ENCODE peak calls at places on chromosomes 16 and 17, in six cellular contexts. Q, S, H, X, I and Z are unnamed samples.

GRCh38 chr17:7405882-7406825 is 1.5 kb upstream of the NLGN2 start:
- DNase-seq in Q (no peak), S (no peak), H (no peak), X (no peak), I (no peak), Z (no peak)

GRCh38 chr16:629289-630023 is 1.3 kb upstream of the WFIKKN1 start:
- DNase-seq in I (no peak), Q (peak), X (no peak), H (no peak), S (peak), Z (no peak)

GRCh38 chr16:64428463-64428862 is 693.4 kb downstream of the CDH11 start:
- DNase-seq in H (peak), S (no peak), X (no peak), Q (no peak), I (no peak), Z (no peak)

GRCh38 chr17:47727704-47728036 is 5.4 kb upstream of the TBX21 start:
- DNase-seq in Q (no peak), S (no peak), I (no peak), X (no peak), H (no peak), Z (no peak)

GRCh38 chr17:81340606-81341346 is 45.7 kb upstream of the SLC38A10 start:
- DNase-seq in Q (no peak), X (peak), I (no peak), H (no peak), S (peak), Z (no peak)

GRCh38 chr16:64094992-64095579 is 1026.8 kb downstream of the CDH11 start:
- DNase-seq in Q (no peak), I (no peak), X (no peak), H (no peak), S (no peak), Z (no peak)

GRCh38 chr17:62724398-62725146 is 83.5 kb downstream of the MARCHF10 start:
- DNase-seq in H (no peak), S (no peak), Q (no peak), I (no peak), X (no peak), Z (no peak)

GRCh38 chr16:67541391-67542263 is 13.0 kb downstream of the RIPOR1 start:
- DNase-seq in S (peak), H (no peak), X (peak), Q (no peak), I (peak), Z (no peak)

GRCh38 chr17:4594406-4595349 is 10.3 kb downstream of the SMTNL2 start:
- DNase-seq in H (no peak), I (no peak), X (peak), S (no peak), Q (no peak), Z (peak)

GRCh38 chr17:35847633-35848373 is 20.9 kb downstream of the HEATR9 start:
- DNase-seq in X (no peak), I (no peak), Q (no peak), H (no peak), S (no peak), Z (no peak)

GRCh38 chr16:14028207-14028606 is 42.9 kb upstream of the MRTFB start:
- DNase-seq in H (no peak), Q (no peak), X (no peak), I (no peak), S (no peak), Z (no peak)

GRCh38 chr17:32824334-32824733 is 52.6 kb downstream of the MYO1D start:
- DNase-seq in S (no peak), X (no peak), Q (no peak), H (no peak), I (no peak), Z (no peak)

GRCh38 chr17:19720631-19721426 is 4.4 kb upstream of the SLC47A2 start:
- DNase-seq in S (no peak), H (no peak), I (no peak), Q (peak), X (no peak), Z (no peak)

GRCh38 chr17:82655038-82655479 is 6.8 kb upstream of the WDR45B start:
- DNase-seq in X (no peak), S (peak), Q (no peak), I (peak), H (no peak), Z (no peak)

GRCh38 chr17:78998311-78999055 is 11.1 kb downstream of the CANT1 start:
- DNase-seq in S (peak), X (no peak), H (no peak), Q (no peak), I (no peak), Z (no peak)

GRCh38 chr16:19512297-19512696 is 9.6 kb downstream of the GDE1 start:
- DNase-seq in X (no peak), H (no peak), Q (no peak), I (no peak), S (no peak), Z (no peak)

GRCh38 chr16:69113216-69113615 is 7.8 kb downstream of the HAS3 start:
- DNase-seq in Q (no peak), I (no peak), S (no peak), H (no peak), X (no peak), Z (no peak)

GRCh38 chr17:58210922-58211321 is 8.1 kb downstream of the MKS1 start:
- DNase-seq in H (no peak), Q (no peak), I (no peak), S (no peak), X (no peak), Z (no peak)

GRCh38 chr16:27441276-27441675 is 39.3 kb downstream of the IL21R start:
- DNase-seq in S (no peak), X (no peak), I (no peak), H (no peak), Q (no peak), Z (no peak)

GRCh38 chr16:23788653-23789052 is 33.8 kb downstream of the CHP2 start:
- DNase-seq in Q (no peak), I (no peak), X (no peak), H (no peak), S (no peak), Z (no peak)

GRCh38 chr17:40095944-40096791 is 4.2 kb downstream of the NR1D1 start:
- DNase-seq in X (peak), I (no peak), Q (no peak), H (no peak), S (peak), Z (no peak)

GRCh38 chr17:82356845-82357355 is 2.1 kb upstream of the TEX19 start:
- DNase-seq in I (no peak), Q (no peak), S (no peak), X (peak), H (no peak), Z (no peak)

GRCh38 chr17:38815576-38816193 is 9.4 kb downstream of the CWC25 start:
- DNase-seq in S (no peak), I (peak), Q (no peak), H (no peak), X (no peak), Z (no peak)

GRCh38 chr17:5678171-5678570 is 93.9 kb upstream of the NLRP1 start:
- DNase-seq in S (no peak), Q (no peak), X (no peak), I (no peak), H (no peak), Z (no peak)

GRCh38 chr16:11612110-11612981 is 25.6 kb upstream of the LITAF start:
- DNase-seq in X (peak), H (no peak), Q (peak), S (no peak), I (peak), Z (peak)

GRCh38 chr16:10245002-10245401 is 62.8 kb upstream of the GRIN2A start:
- DNase-seq in Q (no peak), X (no peak), S (no peak), I (no peak), H (no peak), Z (no peak)

GRCh38 chr16:80197790-80198201 is 343.0 kb upstream of the DYNLRB2 start:
- DNase-seq in S (no peak), H (peak), I (peak), Q (peak), X (no peak), Z (no peak)

GRCh38 chr17:72984145-72984924 is 108.2 kb downstream of the SLC39A11 start:
- DNase-seq in H (peak), I (no peak), X (no peak), Q (no peak), S (no peak), Z (no peak)

GRCh38 chr17:73042809-73043685 is 49.4 kb downstream of the SLC39A11 start:
- DNase-seq in Q (no peak), S (no peak), X (no peak), H (no peak), I (no peak), Z (no peak)

GRCh38 chr16:65521685-65522338 is 399.9 kb upstream of the CDH11 start:
- DNase-seq in H (no peak), X (no peak), Q (no peak), S (no peak), I (no peak), Z (no peak)

GRCh38 chr16:51839697-51840462 is 688.8 kb upstream of the SALL1 start:
- DNase-seq in H (no peak), Q (peak), S (peak), I (peak), X (no peak), Z (no peak)

GRCh38 chr16:49048557-49048956 is 233.1 kb downstream of the CBLN1 start:
- DNase-seq in H (peak), Q (peak), X (no peak), I (no peak), S (no peak), Z (no peak)

GRCh38 chr16:9311303-9311954 is 220.0 kb downstream of the HAPSTR1 start:
- DNase-seq in S (no peak), X (peak), I (no peak), Q (no peak), H (peak), Z (no peak)

GRCh38 chr17:40097931-40098845 is 2.2 kb downstream of the NR1D1 start:
- DNase-seq in Q (peak), H (no peak), X (peak), S (peak), I (no peak), Z (no peak)

GRCh38 chr17:79500738-79501533 is 109.9 kb downstream of the RBFOX3 start:
- DNase-seq in H (no peak), Q (no peak), S (no peak), I (no peak), X (peak), Z (no peak)

GRCh38 chr16:28986492-28986891 is 1.6 kb downstream of the LAT start:
- DNase-seq in S (no peak), H (no peak), X (no peak), I (no peak), Q (no peak), Z (no peak)

DNA sequence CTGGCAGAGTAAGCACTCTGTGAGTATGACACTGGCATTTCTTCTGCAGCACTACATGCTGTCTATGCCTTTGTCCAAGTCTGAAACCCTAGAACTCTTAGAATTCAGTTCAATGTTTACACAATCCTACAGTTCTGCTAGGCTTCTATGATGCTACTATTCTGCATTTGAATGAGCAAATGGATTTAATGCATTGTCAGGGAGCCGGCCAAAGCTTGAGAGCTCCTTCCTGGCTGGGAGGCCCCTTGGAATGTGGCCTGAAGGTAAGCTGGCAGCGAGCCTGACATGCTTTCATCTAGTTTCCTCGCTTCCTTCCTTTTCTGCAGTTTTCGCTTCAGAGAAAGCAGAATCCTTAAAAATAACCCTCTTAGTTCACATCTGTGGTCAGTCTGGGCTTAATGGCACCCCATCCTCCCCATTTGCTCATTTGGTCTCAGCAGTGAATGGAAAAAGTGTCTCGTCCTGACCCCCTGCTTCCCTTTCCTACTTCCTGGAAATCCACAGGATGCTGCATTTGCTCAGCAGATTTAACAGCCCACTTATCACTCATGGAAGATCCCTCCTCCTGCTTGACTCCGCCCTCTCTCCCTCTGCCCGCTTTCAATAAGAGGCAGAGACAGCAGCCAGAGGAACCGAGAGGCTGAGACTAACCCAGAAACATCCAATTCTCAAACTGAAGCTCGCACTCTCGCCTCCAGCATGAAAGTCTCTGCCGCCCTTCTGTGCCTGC is at the start of gene CCL2:
- DNase-seq in Q (no peak), H (no peak), X (peak), S (peak), I (peak), Z (no peak)
- TF ChIP-seq POLR2A in Q (no peak), H (no peak), X (no peak), S (peak), I (peak), Z (no peak)

GRCh38 chr17:27550291-27550930 is 80.6 kb upstream of the LGALS9 start:
- DNase-seq in H (no peak), X (no peak), S (no peak), I (no peak), Q (no peak), Z (no peak)

GRCh38 chr17:27546624-27547300 is 84.2 kb upstream of the LGALS9 start:
- DNase-seq in X (no peak), Q (no peak), I (no peak), H (no peak), S (no peak), Z (peak)

GRCh38 chr17:27549251-27549919 is 81.6 kb upstream of the LGALS9 start:
- DNase-seq in H (no peak), I (no peak), S (peak), X (peak), Q (no peak), Z (no peak)

GRCh38 chr17:27547301-27547683 is 83.7 kb upstream of the LGALS9 start:
- DNase-seq in X (no peak), H (no peak), S (no peak), I (no peak), Q (no peak), Z (peak)

GRCh38 chr17:27548369-27548768 is 82.6 kb upstream of the LGALS9 start:
- DNase-seq in X (no peak), S (no peak), Q (no peak), H (no peak), I (no peak), Z (peak)
- TF ChIP-seq POLR2A in X (no peak), S (no peak), Q (no peak), H (no peak), I (no peak), Z (no peak)

GRCh38 chr16:53822936-53823529 is 119.1 kb downstream of the FTO start:
- DNase-seq in I (no peak), X (no peak), S (no peak), H (no peak), Q (no peak), Z (no peak)

GRCh38 chr16:53817812-53818211 is 113.9 kb downstream of the FTO start:
- DNase-seq in Q (no peak), S (no peak), X (no peak), H (no peak), I (no peak), Z (no peak)

GRCh38 chr16:53821487-53821886 is 117.5 kb downstream of the FTO start:
- DNase-seq in I (no peak), H (peak), S (no peak), X (no peak), Q (no peak), Z (no peak)

GRCh38 chr16:53826658-53827057 is 122.7 kb downstream of the FTO start:
- DNase-seq in X (peak), H (no peak), I (no peak), Q (no peak), S (no peak), Z (no peak)

DNA sequence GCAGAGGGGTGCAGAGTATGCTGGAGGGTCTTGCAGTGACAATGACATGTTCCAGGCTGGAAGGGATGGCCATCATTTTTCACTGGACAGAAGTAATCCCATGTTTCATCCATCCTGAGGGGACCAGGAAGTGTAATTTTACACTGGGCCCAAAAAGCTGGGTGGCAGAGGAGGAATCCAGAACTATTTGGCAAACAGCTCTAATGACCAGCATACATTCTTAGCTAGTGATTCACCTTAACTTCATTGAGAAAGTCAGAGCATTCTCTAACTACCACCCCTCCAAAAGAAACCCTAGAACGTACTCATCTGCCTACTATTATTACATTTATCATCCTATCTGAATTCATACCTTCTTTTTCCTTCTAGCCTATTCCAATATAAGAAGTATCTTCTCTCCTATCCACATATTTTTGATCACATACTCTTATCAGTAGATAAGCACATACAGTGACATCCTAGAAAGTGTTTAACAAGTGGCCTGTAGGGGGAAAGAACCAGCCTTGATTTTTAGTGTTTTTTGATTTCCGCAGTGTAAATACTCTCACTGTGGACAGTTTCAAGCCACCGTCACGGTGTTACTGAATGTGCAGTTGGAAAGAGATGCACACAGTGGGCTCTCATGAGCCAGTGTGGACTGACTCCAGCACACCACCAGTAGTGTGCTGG is 118.1 kb downstream of the FTO start:
- DNase-seq in X (no peak), S (no peak), Q (peak), H (peak), I (peak), Z (no peak)
- TF ChIP-seq POLR2A in X (no peak), S (no peak), Q (no peak), H (no peak), I (no peak), Z (no peak)

GRCh38 chr17:731943-732787 is at the start of gene TLCD3A:
- DNase-seq in S (peak), Q (no peak), H (peak), X (peak), I (peak), Z (peak)
- TF ChIP-seq POLR2A in S (no peak), Q (peak), H (peak), X (peak), I (peak), Z (no peak)

DNA sequence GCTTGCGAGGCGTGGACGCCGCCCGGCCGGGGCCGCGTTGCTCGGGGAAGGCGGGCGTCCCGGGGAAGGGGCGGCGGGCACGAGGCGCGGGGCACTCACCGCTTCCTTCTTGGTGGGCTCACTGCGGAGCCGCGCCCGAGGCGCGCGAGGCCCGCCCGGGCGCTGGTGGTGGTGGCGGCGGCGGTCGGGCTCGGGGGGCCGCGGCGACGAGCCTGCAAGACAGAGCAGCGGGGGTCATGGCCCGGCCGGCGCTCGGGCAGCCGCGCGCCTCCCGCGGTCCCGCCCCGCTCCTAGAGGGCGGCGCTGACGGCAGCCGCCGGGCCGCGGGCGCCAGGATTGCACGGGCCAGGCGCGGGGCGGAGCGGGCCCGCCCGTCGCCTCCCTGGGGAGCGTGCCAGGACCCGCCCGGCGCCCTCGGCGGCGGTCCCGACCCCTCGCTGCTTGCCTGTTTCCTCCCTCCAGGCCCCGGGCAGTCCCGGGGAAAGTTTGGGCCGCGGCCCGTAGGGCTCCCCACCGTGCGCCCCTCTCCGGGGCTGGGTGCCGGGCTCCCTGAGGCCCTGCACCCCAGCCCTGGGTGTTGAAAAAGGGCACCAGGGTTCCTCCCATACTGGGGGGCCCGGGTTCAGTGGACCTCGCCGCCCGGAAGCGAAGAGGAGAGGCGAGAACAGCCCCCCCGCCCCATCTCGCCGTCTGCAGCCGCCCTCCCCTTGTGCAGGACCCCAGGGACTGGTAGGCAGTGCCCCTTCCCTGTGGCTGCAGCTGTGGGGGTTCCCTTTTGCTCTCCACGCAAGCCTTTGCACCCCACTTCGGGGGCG is at the start of gene C16orf74:
- DNase-seq in Q (no peak), X (peak), H (peak), I (peak), S (no peak), Z (peak)
- TF ChIP-seq POLR2A in Q (no peak), X (no peak), H (peak), I (peak), S (no peak), Z (no peak)

GRCh38 chr17:76512366-76513305 is 11.4 kb upstream of the RHBDF2 start:
- DNase-seq in S (no peak), I (no peak), Q (no peak), H (no peak), X (no peak), Z (no peak)

GRCh38 chr17:76513306-76513692 is 12.1 kb upstream of the RHBDF2 start:
- DNase-seq in X (no peak), H (no peak), I (no peak), Q (no peak), S (no peak), Z (no peak)

GRCh38 chr17:76511562-76512365 is 10.5 kb upstream of the RHBDF2 start:
- DNase-seq in X (no peak), Q (no peak), S (no peak), I (no peak), H (no peak), Z (no peak)

GRCh38 chr17:76517638-76518038 is 16.4 kb upstream of the RHBDF2 start:
- DNase-seq in I (no peak), X (no peak), H (no peak), S (no peak), Q (peak), Z (no peak)

GRCh38 chr17:76515291-76515949 is 14.2 kb upstream of the RHBDF2 start:
- DNase-seq in S (no peak), Q (no peak), H (peak), X (peak), I (no peak), Z (no peak)
- TF ChIP-seq POLR2A in S (no peak), Q (no peak), H (peak), X (no peak), I (no peak), Z (no peak)